ENCODE peak calls at places on chromosomes 4 and X, in five cellular contexts. Q, A, H, M and G are unnamed samples.

GRCh38 chr4:54924891-54925290 is 200.5 kb downstream of the KDR start:
- DNase-seq in M (no peak), H (no peak), A (no peak), Q (no peak), G (no peak)

GRCh38 chr4:86934147-86934771 is 552 bp upstream of the AFF1 start:
- DNase-seq in H (no peak), M (peak), A (no peak), Q (no peak), G (peak)

GRCh38 chrX:143633530-143634372 is 2.1 kb downstream of the SLITRK4 start:
- DNase-seq in Q (no peak), H (no peak), M (no peak), A (no peak), G (no peak)

GRCh38 chr4:179797718-179798117 is 2355.5 kb upstream of the AGA start:
- DNase-seq in M (no peak), Q (no peak), H (no peak), A (no peak), G (peak)

GRCh38 chrX:12974217-12974796 is 603 bp upstream of the TMSB4X start:
- DNase-seq in A (peak), H (no peak), M (no peak), Q (peak), G (peak)

GRCh38 chr4:184282251-184282713 is 64.6 kb upstream of the ENPP6 start:
- DNase-seq in A (peak), H (no peak), Q (no peak), M (no peak), G (no peak)

GRCh38 chrX:153966283-153966688 is 5.3 kb downstream of the HCFC1 start:
- DNase-seq in Q (peak), H (no peak), A (no peak), M (no peak), G (peak)

GRCh38 chr4:109429545-109429944 is 4.1 kb upstream of the SEC24B start:
- DNase-seq in A (no peak), M (no peak), Q (peak), H (no peak), G (no peak)

GRCh38 chr4:84803720-84804119 is 162.8 kb downstream of the WDFY3 start:
- DNase-seq in H (no peak), M (no peak), Q (peak), A (no peak), G (peak)

GRCh38 chr4:180949825-180950224 is 1293.4 kb upstream of the TENM3 start:
- DNase-seq in Q (no peak), H (no peak), M (no peak), A (no peak), G (no peak)

GRCh38 chrX:114905251-114905650 is 112.2 kb downstream of the IL13RA2 start:
- DNase-seq in Q (peak), M (no peak), H (no peak), A (no peak), G (no peak)

GRCh38 chr4:51995647-51996046 is 24.5 kb downstream of the LRRC66 start:
- DNase-seq in M (no peak), Q (no peak), H (no peak), A (no peak), G (no peak)

GRCh38 chr4:73868206-73869129 is 725 bp upstream of the CXCL1 start:
- DNase-seq in H (no peak), M (no peak), Q (peak), A (no peak), G (peak)

GRCh38 chrX:108590496-108590895 is 145.9 kb downstream of the IRS4 start:
- DNase-seq in M (no peak), A (no peak), H (no peak), Q (peak), G (peak)

GRCh38 chrX:147803948-147804347 is 107.8 kb upstream of the FMR1 start:
- DNase-seq in Q (peak), A (no peak), M (no peak), H (no peak), G (peak)

GRCh38 chr4:93719552-93719951 is 109.0 kb upstream of the ATOH1 start:
- DNase-seq in Q (no peak), H (no peak), M (no peak), A (no peak), G (no peak)

GRCh38 chr4:120718979-120719566 is 203.5 kb downstream of the PRDM5 start:
- DNase-seq in A (peak), Q (peak), H (no peak), M (no peak), G (peak)

GRCh38 chr4:107993969-107994368 is 4.3 kb downstream of the HADH start:
- DNase-seq in A (no peak), H (no peak), M (no peak), Q (no peak), G (no peak)

GRCh38 chrX:87664381-87664780 is 146.8 kb downstream of the KLHL4 start:
- DNase-seq in M (no peak), H (no peak), A (no peak), Q (peak), G (peak)

GRCh38 chrX:15343075-15343476 is 7.8 kb upstream of the PIGA start:
- DNase-seq in A (no peak), Q (peak), H (no peak), M (no peak), G (no peak)

GRCh38 chrX:149365061-149365460 is 140.0 kb downstream of the IDS start:
- DNase-seq in Q (peak), H (no peak), A (no peak), M (no peak), G (peak)

GRCh38 chr4:89753601-89754066 is 83.3 kb downstream of the SNCA start:
- DNase-seq in A (no peak), H (no peak), M (no peak), Q (peak), G (peak)

GRCh38 chrX:69088171-69088938 is 76.9 kb downstream of the PJA1 start:
- DNase-seq in A (no peak), H (no peak), Q (no peak), M (no peak), G (no peak)

GRCh38 chrX:110341189-110342035 is 17.2 kb upstream of the RTL9 start:
- DNase-seq in Q (peak), M (no peak), H (no peak), A (no peak), G (peak)

GRCh38 chrX:101370888-101371504 is 15.0 kb downstream of the BTK start:
- DNase-seq in M (no peak), Q (no peak), H (no peak), A (no peak), G (no peak)

GRCh38 chr4:119627267-119628190 is 1.1 kb downstream of the PDE5A start:
- DNase-seq in A (peak), Q (peak), M (peak), H (peak), G (peak)

GRCh38 chr4:112648263-112649054 is 11.5 kb downstream of the LARP7 start:
- DNase-seq in A (no peak), M (no peak), H (no peak), Q (peak), G (peak)

GRCh38 chr4:168710353-168710946 is 213.6 kb downstream of the PALLD start:
- DNase-seq in Q (peak), M (no peak), A (no peak), H (no peak), G (peak)

GRCh38 chr4:153750197-153750817 is 9.5 kb downstream of the RNF175 start:
- DNase-seq in A (peak), H (no peak), Q (peak), M (no peak), G (peak)

GRCh38 chr4:109199585-109199984 is 102.9 kb downstream of the COL25A1 start:
- DNase-seq in M (no peak), A (no peak), Q (no peak), H (no peak), G (no peak)

GRCh38 chrX:54358424-54359211 is 772 bp upstream of the WNK3 start:
- DNase-seq in Q (peak), M (no peak), A (peak), H (no peak), G (peak)

GRCh38 chr4:128980816-128981326 is 112.5 kb downstream of the SCLT1 start:
- DNase-seq in M (no peak), Q (no peak), A (no peak), H (no peak), G (no peak)
- TF ChIP-seq CTCF in M (no peak), Q (no peak), A (no peak), H (no peak), G (no peak)

GRCh38 chr4:17807446-17807845 is 3.1 kb downstream of the DCAF16 start:
- DNase-seq in M (no peak), A (no peak), Q (no peak), H (no peak), G (no peak)
- H3K4me3 ChIP-seq in M (peak), A (no peak), Q (peak), H (peak), G (peak)

GRCh38 chrX:132956421-132957210 is 1.8 kb downstream of the HS6ST2 start:
- DNase-seq in A (no peak), M (no peak), H (no peak), Q (no peak), G (no peak)
- TF ChIP-seq CTCF in A (no peak), M (no peak), H (no peak), Q (no peak), G (no peak)

DNA sequence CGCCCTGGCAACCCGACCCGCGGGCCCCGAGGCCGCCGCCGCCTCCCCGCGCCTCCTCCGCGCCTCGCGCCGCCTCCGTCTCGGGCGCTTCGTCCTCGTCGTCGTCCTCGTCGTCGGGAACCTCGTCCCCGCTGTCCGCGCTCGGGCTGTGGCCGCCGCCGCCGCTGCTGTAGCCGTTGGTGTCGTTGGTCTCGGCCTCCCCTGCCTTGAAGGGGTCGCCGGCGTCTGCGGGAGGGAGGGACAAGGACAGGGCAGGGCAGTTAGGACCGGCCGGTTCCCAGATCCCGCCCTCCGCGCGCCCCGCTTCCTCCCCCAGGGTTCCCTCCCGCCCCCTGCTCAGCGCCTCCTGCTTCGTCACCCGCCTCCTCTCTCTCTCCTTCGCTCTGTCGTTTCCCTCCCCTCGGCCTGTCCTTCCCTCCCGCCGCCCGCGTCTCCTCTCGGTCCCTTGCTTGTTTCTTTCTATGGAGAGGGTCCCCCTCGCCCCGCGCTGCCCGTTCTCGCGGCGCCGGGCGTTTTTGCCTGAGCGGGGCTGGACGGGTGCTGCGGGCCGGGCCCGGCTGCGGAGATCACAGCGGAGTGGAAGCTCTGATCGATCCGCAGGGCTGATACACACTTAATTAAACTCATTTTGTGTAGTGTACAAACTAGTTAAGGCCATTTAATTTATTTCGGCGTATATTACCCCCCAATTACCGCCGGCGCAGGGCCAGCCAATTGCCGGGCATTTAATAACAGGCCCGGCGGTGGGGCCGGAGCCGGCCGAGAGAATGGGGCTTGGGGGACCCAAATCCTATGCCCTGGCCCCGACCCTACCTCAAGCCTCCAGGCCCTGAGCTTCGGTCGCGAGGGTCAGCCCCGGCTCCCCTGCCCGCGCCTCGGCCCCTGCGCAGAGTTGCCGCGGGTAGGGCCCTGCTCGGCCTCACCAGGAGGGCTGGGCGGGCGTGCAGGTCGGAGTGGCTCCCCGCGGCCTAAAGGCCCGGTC is 2.4 kb downstream of the NKX1-1 start:
- DNase-seq in Q (no peak), A (no peak), M (no peak), H (no peak), G (no peak)
- H3K4me3 ChIP-seq in Q (no peak), A (no peak), M (peak), H (peak), G (no peak)

GRCh38 chr4:185651137-185651677 is 115.9 kb upstream of the PDLIM3 start:
- DNase-seq in A (no peak), H (no peak), Q (no peak), M (no peak), G (no peak)
- TF ChIP-seq CTCF in A (no peak), H (no peak), Q (no peak), M (no peak), G (no peak)

DNA sequence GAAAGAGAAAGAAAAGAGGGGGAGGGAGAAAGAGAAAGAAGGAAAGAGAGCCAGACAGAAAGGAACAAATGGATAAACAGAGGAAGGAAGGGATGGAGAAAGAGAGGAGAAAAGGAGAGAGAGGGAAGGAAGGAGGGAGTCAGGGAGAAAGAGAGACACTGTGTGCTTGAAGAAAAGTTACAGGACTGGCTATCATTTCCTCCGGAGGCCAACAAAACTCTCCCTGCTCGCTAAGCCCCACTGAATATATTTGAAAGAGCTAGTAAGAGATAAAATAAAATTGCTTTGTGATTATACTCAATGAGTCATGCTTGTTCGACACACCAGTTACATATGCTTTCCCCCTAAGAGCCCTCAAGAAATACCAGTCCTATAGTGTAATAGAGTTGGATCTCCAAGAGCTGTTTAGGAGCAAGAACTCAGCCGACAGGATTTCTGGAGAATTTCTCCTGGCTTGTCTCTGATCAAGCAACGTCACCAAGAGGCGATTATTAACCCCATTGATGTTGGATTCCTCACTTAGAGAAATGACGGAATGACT is 102.2 kb downstream of the MXRA5 start:
- DNase-seq in A (no peak), Q (peak), H (no peak), M (no peak), G (peak)
- H3K4me3 ChIP-seq in A (no peak), Q (no peak), H (no peak), M (no peak), G (no peak)

GRCh38 chr4:1230971-1231636 is 17.8 kb downstream of the CTBP1 start:
- DNase-seq in M (no peak), A (no peak), H (no peak), Q (no peak), G (no peak)
- TF ChIP-seq CTCF in M (no peak), A (no peak), H (no peak), Q (no peak), G (no peak)

GRCh38 chr4:182604953-182605352 is 312.2 kb downstream of the DCTD start:
- DNase-seq in Q (peak), H (no peak), M (no peak), A (no peak), G (peak)

GRCh38 chr4:182600836-182601235 is 316.4 kb downstream of the DCTD start:
- DNase-seq in Q (no peak), M (no peak), A (no peak), H (no peak), G (no peak)

GRCh38 chr4:182608525-182608924 is 308.7 kb downstream of the DCTD start:
- DNase-seq in Q (no peak), H (no peak), M (no peak), A (no peak), G (no peak)

GRCh38 chr4:182600093-182600492 is 317.1 kb downstream of the DCTD start:
- DNase-seq in A (no peak), Q (no peak), H (no peak), M (no peak), G (no peak)

DNA sequence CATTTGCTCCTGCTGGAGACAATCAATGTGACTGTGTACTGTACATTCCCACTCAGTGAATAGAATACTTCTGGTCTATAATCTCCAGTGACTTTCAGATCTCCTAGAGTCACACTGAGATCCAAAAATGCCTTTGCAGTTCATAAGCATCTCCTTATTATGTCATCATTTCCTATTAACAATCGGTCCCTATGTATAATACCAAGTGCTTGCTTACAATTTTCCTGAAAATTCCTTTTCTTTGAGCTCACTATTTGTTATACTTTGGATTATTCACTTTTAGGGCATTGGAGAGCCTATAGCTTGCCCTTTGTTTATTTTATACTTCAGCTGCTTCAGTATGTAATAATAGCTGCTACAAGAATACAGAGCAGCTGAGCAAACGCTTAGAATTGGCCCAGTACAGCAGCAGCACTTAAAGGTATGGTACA is 313.0 kb downstream of the DCTD start:
- DNase-seq in M (no peak), H (no peak), Q (peak), A (no peak), G (peak)
- H3K4me3 ChIP-seq in M (no peak), H (no peak), Q (no peak), A (no peak), G (no peak)

GRCh38 chr4:141643557-141643956 is 7.2 kb downstream of the IL15 start:
- DNase-seq in H (no peak), A (no peak), M (no peak), Q (peak), G (peak)

GRCh38 chr4:141646969-141647368 is 10.6 kb downstream of the IL15 start:
- DNase-seq in A (no peak), Q (peak), H (no peak), M (no peak), G (no peak)

GRCh38 chr4:141642711-141643110 is 6.3 kb downstream of the IL15 start:
- DNase-seq in H (no peak), Q (no peak), M (no peak), A (no peak), G (no peak)

GRCh38 chr4:141647982-141648381 is 11.6 kb downstream of the IL15 start:
- DNase-seq in A (no peak), Q (no peak), M (no peak), H (no peak), G (no peak)

GRCh38 chr4:141645611-141646340 is 9.4 kb downstream of the IL15 start:
- DNase-seq in Q (peak), H (no peak), A (no peak), M (no peak), G (peak)
- TF ChIP-seq CTCF in Q (no peak), H (no peak), A (no peak), M (no peak), G (no peak)